ENCODE peak calls at places on chromosomes 5 and 9, in six cellular contexts. Z is iris pigment epithelial cell, O is GM13976, W is AG04450, T is NCI-H2081, R is T-cell. H is an unnamed sample.

GRCh38 chr9:114392749-114393112 is 4.9 kb upstream of the AKNA start:
- DNase-seq in T (no peak), R (no peak), O (no peak), W (no peak), Z (no peak), H (no peak)

GRCh38 chr9:107750741-107751521 is 261.4 kb upstream of the KLF4 start:
- DNase-seq in O (no peak), W (peak; percentile 96), R (no peak), T (no peak), Z (peak; percentile 99), H (peak; percentile 99)

GRCh38 chr5:148290271-148291195 is 21.7 kb upstream of the SPINK7 start:
- DNase-seq in Z (peak; percentile 23), R (no peak), W (no peak), O (no peak), T (peak; percentile 21), H (peak; percentile 27)

GRCh38 chr9:120187758-120188157 is 392.2 kb downstream of the CDK5RAP2 start:
- DNase-seq in Z (no peak), T (no peak), R (no peak), W (no peak), O (no peak), H (no peak)

GRCh38 chr9:109520475-109521132 is 22.5 kb upstream of the PTPN3 start:
- DNase-seq in T (peak; percentile 74), R (no peak), Z (peak; percentile 65), O (peak; percentile 76), W (peak; percentile 29), H (peak; percentile 75)

GRCh38 chr5:1506242-1507015 is 17.3 kb downstream of the LPCAT1 start:
- DNase-seq in O (no peak), Z (no peak), W (no peak), R (no peak), T (no peak), H (no peak)

GRCh38 chr9:88782931-88783451 is 208.3 kb upstream of the S1PR3 start:
- DNase-seq in T (no peak), W (no peak), R (no peak), Z (peak; percentile 51), O (no peak), H (peak; percentile 49)

GRCh38 chr5:135133698-135134515 is 99.9 kb upstream of the PITX1 start:
- DNase-seq in R (no peak), Z (no peak), W (no peak), T (no peak), O (no peak), H (no peak)

GRCh38 chr5:158754018-158754514 is 345.6 kb downstream of the EBF1 start:
- DNase-seq in O (no peak), T (no peak), W (no peak), Z (peak; percentile 50), R (no peak), H (peak; percentile 56)

GRCh38 chr5:73135429-73136276 is 15.3 kb downstream of the TMEM171 start:
- DNase-seq in T (no peak), Z (peak; percentile 54), O (no peak), R (no peak), W (peak; percentile 18), H (peak; percentile 50)

GRCh38 chr9:68457803-68458202 is 82.9 kb downstream of the TMEM252 start:
- DNase-seq in R (no peak), T (no peak), O (no peak), W (no peak), Z (no peak), H (no peak)

GRCh38 chr5:109676920-109677319 is 12.8 kb upstream of the MAN2A1 start:
- DNase-seq in O (no peak), T (no peak), R (no peak), Z (no peak), W (no peak), H (peak; percentile 60)

GRCh38 chr5:41109186-41109585 is 38.0 kb upstream of the MROH2B start:
- DNase-seq in O (no peak), R (no peak), W (no peak), T (no peak), Z (no peak), H (no peak)

GRCh38 chr9:96217756-96218693 is 84.0 kb downstream of the HSD17B3 start:
- DNase-seq in Z (peak; percentile 54), W (peak; percentile 11), O (peak; percentile 90), R (peak; percentile 68), T (peak; percentile 51), H (peak; percentile 59)

GRCh38 chr5:147782053-147783028 is at the start of gene JAKMIP2:
- DNase-seq in O (peak; percentile 17), T (peak; percentile 96), W (no peak), Z (peak; percentile 91), R (peak; percentile 73), H (peak; percentile 94)

GRCh38 chr5:53173083-53173482 is 63.5 kb upstream of the MOCS2 start:
- DNase-seq in W (no peak), O (no peak), Z (no peak), R (no peak), T (no peak), H (no peak)

GRCh38 chr5:156680845-156681244 is 169.2 kb upstream of the PPP1R2B start:
- DNase-seq in R (no peak), W (no peak), O (no peak), T (no peak), Z (no peak), H (no peak)

GRCh38 chr5:96459313-96460109 is 26.5 kb upstream of the PCSK1 start:
- DNase-seq in T (peak; percentile 29), R (no peak), O (no peak), W (no peak), Z (no peak), H (no peak)

GRCh38 chr9:135590486-135591079 is 29.0 kb downstream of the PAEP start:
- DNase-seq in Z (no peak), T (no peak), R (no peak), W (no peak), O (no peak), H (no peak)

GRCh38 chr9:101705135-101705661 is 33.2 kb downstream of the GRIN3A start:
- DNase-seq in R (peak; percentile 17), O (no peak), W (no peak), T (peak; percentile 27), Z (peak; percentile 11), H (peak; percentile 1)